ENCODE peak calls at places on chromosome 6, in nine cellular contexts. X is AG09309, Q is heart left ventricle, V is OCI-LY7, E is sigmoid colon, L is endothelial cell, N is hepatocyte, P is GM10248, T is pancreas. D is an unnamed sample.

GRCh38 chr6:2616796-2617195 is 133.9 kb downstream of the MYLK4 start:
- DNase-seq in E (no peak), L (no peak), N (no peak), Q (no peak), X (no peak), T (no peak), V (no peak), P (no peak), D (no peak)

GRCh38 chr6:39568896-39569295 is 156.3 kb downstream of the KIF6 start:
- DNase-seq in X (peak; percentile 59), P (no peak), E (no peak), N (no peak), T (no peak), L (no peak), V (no peak), Q (no peak), D (no peak)

GRCh38 chr6:40668203-40668602 is 81.0 kb upstream of the LRFN2 start:
- DNase-seq in L (no peak), Q (no peak), V (no peak), P (no peak), T (no peak), E (no peak), N (no peak), X (no peak), D (no peak)

GRCh38 chr6:38239719-38240451 is 399.8 kb downstream of the BTBD9 start:
- DNase-seq in L (no peak), P (peak; percentile 15), T (no peak), E (no peak), X (no peak), N (no peak), Q (no peak), V (no peak), D (no peak)

GRCh38 chr6:153698637-153699036 is 340.4 kb upstream of the OPRM1 start:
- DNase-seq in P (no peak), L (no peak), T (no peak), N (no peak), Q (no peak), X (no peak), V (no peak), E (no peak), D (no peak)

GRCh38 chr6:34383171-34383631 is 9.3 kb downstream of the NUDT3 start:
- DNase-seq in X (no peak), E (no peak), P (no peak), V (no peak), Q (no peak), L (no peak), N (peak; percentile 35), T (no peak), D (no peak)

GRCh38 chr6:90351696-90352095 is 55.1 kb upstream of the BACH2 start:
- DNase-seq in Q (no peak), V (no peak), L (no peak), N (no peak), P (no peak), E (no peak), X (no peak), T (no peak), D (no peak)

GRCh38 chr6:111772274-111772780 is 100.9 kb downstream of the FYN start:
- DNase-seq in X (no peak), Q (no peak), N (no peak), P (no peak), L (no peak), T (no peak), V (no peak), E (no peak), D (no peak)

GRCh38 chr6:12818324-12818723 is 101.8 kb downstream of the PHACTR1 start:
- DNase-seq in X (no peak), E (no peak), V (no peak), N (no peak), T (no peak), Q (no peak), L (no peak), P (no peak), D (no peak)

GRCh38 chr6:87139236-87139635 is 16.1 kb upstream of the ZNF292 start:
- DNase-seq in X (no peak), L (peak; percentile 21), P (peak; percentile 66), N (peak; percentile 54), E (no peak), V (peak; percentile 67), Q (no peak), T (no peak), D (no peak)

GRCh38 chr6:25987845-25988244 is 25.2 kb downstream of the TRIM38 start:
- DNase-seq in X (no peak), V (no peak), T (no peak), L (no peak), E (no peak), P (no peak), N (no peak), Q (no peak), D (no peak)

GRCh38 chr6:100479180-100480035 is 14.7 kb upstream of the SIM1 start:
- DNase-seq in E (no peak), P (no peak), Q (no peak), V (peak; percentile 45), N (peak; percentile 63), X (no peak), L (no peak), T (no peak), D (no peak)

GRCh38 chr6:683742-684440 is 9.0 kb downstream of the EXOC2 start:
- DNase-seq in Q (no peak), N (peak; percentile 83), V (no peak), T (no peak), P (no peak), X (no peak), L (peak; percentile 33), E (no peak), D (no peak)

GRCh38 chr6:168050861-168051586 is 28.0 kb downstream of the FRMD1 start:
- DNase-seq in P (no peak), Q (no peak), T (no peak), N (no peak), E (no peak), L (peak; percentile 44), X (no peak), V (no peak), D (no peak)

GRCh38 chr6:21749754-21750153 is 156.2 kb downstream of the SOX4 start:
- DNase-seq in X (no peak), N (no peak), P (no peak), L (no peak), T (no peak), V (no peak), E (no peak), Q (no peak), D (no peak)

GRCh38 chr6:71621918-71622519 is 264.3 kb upstream of the RIMS1 start:
- DNase-seq in E (no peak), P (no peak), V (peak; percentile 4), N (peak; percentile 30), L (no peak), T (no peak), Q (no peak), X (no peak), D (no peak)
- TF ChIP-seq CTCF in E (no peak), P (peak; percentile 17), V (peak; percentile 66), N (peak; percentile 62), L (peak; percentile 49), T (no peak), Q (peak; percentile 21), X (peak; percentile 49), D (peak; percentile 82)

GRCh38 chr6:156009656-156010055 is 554.0 kb upstream of the NOX3 start:
- DNase-seq in E (no peak), Q (no peak), V (no peak), N (no peak), X (no peak), T (no peak), L (no peak), P (no peak), D (no peak)
- TF ChIP-seq CTCF in E (no peak), Q (no peak), V (no peak), N (no peak), X (no peak), T (no peak), L (no peak), P (no peak), D (no peak)

DNA sequence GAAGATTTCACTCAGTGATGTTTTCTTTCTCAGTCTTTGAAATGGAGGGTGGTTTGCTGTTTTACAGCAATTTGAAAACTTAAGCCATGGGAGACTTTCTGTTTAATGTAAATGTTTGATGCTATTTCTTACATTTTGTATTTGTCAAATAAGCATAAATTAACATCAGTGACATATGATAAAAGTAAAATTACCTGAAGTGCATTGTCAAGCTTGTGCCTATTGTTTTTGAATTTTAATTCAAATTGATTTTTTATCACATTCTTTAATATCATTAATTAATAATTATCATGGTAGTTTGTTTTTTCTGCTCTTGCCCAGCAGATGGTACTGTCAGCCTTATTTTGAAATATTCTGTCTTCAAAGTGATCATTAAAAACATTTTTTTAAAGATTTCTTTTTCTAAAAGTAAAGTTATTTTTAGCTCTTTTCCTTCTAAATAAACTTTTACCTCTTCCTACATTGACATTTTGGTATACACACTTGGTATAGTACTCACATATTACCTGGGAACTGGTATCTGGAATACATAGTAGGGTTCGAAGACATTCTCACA is 29.1 kb downstream of the L3MBTL3 start:
- DNase-seq in P (no peak), V (no peak), E (no peak), Q (no peak), N (no peak), L (no peak), X (no peak), T (no peak), D (no peak)
- TF ChIP-seq CTCF in P (no peak), V (peak; percentile 62), E (no peak), Q (no peak), N (peak; percentile 36), L (no peak), X (no peak), T (no peak), D (peak; percentile 71)

DNA sequence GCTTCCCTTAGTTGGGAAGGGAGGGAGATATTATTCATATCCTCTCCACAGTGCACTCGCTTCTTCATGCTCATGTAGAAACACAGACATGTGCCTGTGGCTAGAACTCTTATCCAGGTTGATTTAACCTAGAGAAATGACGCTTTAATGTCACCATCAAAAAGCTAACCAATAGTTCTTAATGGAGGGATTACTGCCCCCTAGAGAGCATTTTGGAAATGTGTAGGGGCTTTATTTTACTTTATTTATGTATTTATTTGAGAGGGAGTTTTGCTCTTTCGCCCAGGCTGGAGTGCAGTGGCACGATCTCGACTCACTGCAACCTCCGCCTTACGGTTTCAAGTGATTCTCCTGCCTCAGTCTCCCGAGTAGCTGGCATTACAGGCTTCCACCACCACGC is 229.6 kb downstream of the SOD2 start:
- DNase-seq in E (no peak), P (no peak), L (no peak), X (no peak), N (peak; percentile 51), V (peak; percentile 72), Q (no peak), T (no peak), D (no peak)
- TF ChIP-seq CTCF in E (no peak), P (no peak), L (peak; percentile 51), X (peak; percentile 41), N (peak; percentile 58), V (peak; percentile 80), Q (peak; percentile 41), T (no peak), D (peak; percentile 77)

DNA sequence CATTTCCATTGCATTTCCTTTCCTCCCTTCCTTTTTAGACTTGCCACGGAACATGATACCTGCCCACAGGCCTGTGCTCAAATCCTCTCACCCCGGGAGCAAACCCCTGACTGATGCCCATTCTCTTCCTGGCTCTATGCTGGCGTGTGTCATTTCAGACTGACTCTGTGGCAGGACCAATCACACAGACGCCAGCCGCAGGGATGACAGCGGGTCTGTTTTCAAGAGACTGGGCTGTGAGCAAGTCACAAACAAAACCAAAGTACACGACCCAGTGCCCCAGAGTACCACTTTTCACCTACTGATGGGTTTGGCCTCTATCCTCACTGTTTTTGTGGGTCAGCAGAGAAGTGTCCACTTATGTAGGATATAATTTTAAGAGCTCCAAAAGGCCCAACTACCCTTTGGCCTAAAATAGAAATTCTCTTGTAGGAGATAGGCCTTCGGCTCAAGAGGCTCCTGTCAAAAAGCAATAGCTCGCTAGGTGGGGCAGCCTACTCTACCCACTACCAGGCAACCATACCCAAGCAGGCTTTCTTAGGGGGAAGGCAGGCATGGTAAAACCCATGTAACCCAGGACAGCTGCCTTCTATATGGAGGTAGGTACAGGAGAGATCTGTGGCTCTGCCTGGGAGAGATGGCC is 215.7 kb downstream of the CDC5L start:
- DNase-seq in P (no peak), V (no peak), T (no peak), X (no peak), Q (no peak), N (no peak), L (no peak), E (no peak), D (no peak)
- TF ChIP-seq CTCF in P (no peak), V (no peak), T (no peak), X (no peak), Q (no peak), N (no peak), L (no peak), E (no peak), D (no peak)